ENCODE peak calls at places on chromosome 13, in seven cellular contexts. X is breast epithelium, W is GM12865, J is hippocampal formation, N is NCI-H774, B is AG10803, K is amygdala. O is an unnamed sample.

GRCh38 chr13:51539887-51540286 is 44.4 kb upstream of the WDFY2 start:
- DNase-seq in X (no peak), W (no peak), J (no peak), B (peak), N (no peak), K (no peak), O (no peak)

GRCh38 chr13:105956891-105957290 is 578.6 kb downstream of the EFNB2 start:
- DNase-seq in B (no peak), J (no peak), X (no peak), N (no peak), K (no peak), W (no peak), O (no peak)

GRCh38 chr13:48094404-48094780 is 512 bp downstream of the MED4 start:
- DNase-seq in N (no peak), B (peak), X (no peak), K (no peak), J (no peak), W (peak), O (no peak)

GRCh38 chr13:97224544-97225324 is 2.6 kb downstream of the MBNL2 start:
- DNase-seq in B (peak), X (peak), N (peak), J (no peak), W (peak), K (no peak), O (no peak)

GRCh38 chr13:27375686-27376326 is 48.6 kb upstream of the GTF3A start:
- DNase-seq in N (no peak), J (no peak), K (peak), X (no peak), W (peak), B (peak), O (peak)

GRCh38 chr13:113119822-113120189 is 2.8 kb upstream of the F10 start:
- DNase-seq in W (no peak), K (no peak), B (no peak), N (no peak), J (no peak), X (no peak), O (no peak)

GRCh38 chr13:36530050-36530789 is 97.9 kb downstream of the CCNA1 start:
- DNase-seq in K (no peak), X (no peak), J (no peak), N (no peak), B (peak), W (no peak), O (no peak)

GRCh38 chr13:57653229-57653994 is 21.9 kb downstream of the PCDH17 start:
- DNase-seq in N (no peak), W (no peak), B (no peak), J (no peak), K (no peak), X (no peak), O (no peak)

GRCh38 chr13:24232037-24232436 is 71.5 kb downstream of the SPATA13 start:
- DNase-seq in J (no peak), B (no peak), K (no peak), W (no peak), X (no peak), N (no peak), O (no peak)

GRCh38 chr13:48431431-48431830 is 18.5 kb upstream of the LPAR6 start:
- DNase-seq in J (no peak), W (no peak), N (no peak), K (no peak), B (peak), X (no peak), O (no peak)

GRCh38 chr13:58097831-58098230 is 466.3 kb downstream of the PCDH17 start:
- DNase-seq in B (no peak), K (no peak), X (no peak), J (no peak), W (no peak), N (no peak), O (no peak)

GRCh38 chr13:26616126-26616525 is 58.6 kb downstream of the WASF3 start:
- DNase-seq in N (no peak), X (no peak), B (peak), J (no peak), K (no peak), W (no peak), O (no peak)

GRCh38 chr13:45258339-45258685 is 57.5 kb upstream of the KCTD4 start:
- DNase-seq in K (no peak), X (no peak), J (no peak), B (no peak), W (no peak), N (no peak), O (no peak)

GRCh38 chr13:99119686-99120085 is 81.0 kb upstream of the UBAC2 start:
- DNase-seq in X (no peak), W (peak), K (no peak), B (no peak), J (no peak), N (no peak), O (no peak)

GRCh38 chr13:51152713-51153112 is 41.6 kb upstream of the C13orf42 start:
- DNase-seq in B (no peak), J (no peak), K (no peak), N (no peak), W (no peak), X (no peak), O (no peak)

O was measured in tibial nerve.